ENCODE peak calls at places on chromosome 19, in eight cellular contexts. M, F, T, V, I, J, Q and O are unnamed samples. For H3K4me1, the result is how much of the 10 kb centered on the place peaks cover.

GRCh38 chr19:2246801-2247361 is 2.2 kb upstream of the AMH start:
- DNase-seq in T (no peak), J (no peak), F (peak), Q (peak), M (peak), I (peak), V (no peak), O (no peak)

GRCh38 chr19:42092350-42092749 is 16.4 kb downstream of the ZNF574 start:
- DNase-seq in M (peak), Q (no peak), I (no peak), T (no peak), J (peak), F (no peak), V (no peak), O (no peak)

GRCh38 chr19:45391346-45391745 is 13.5 kb downstream of the PPP1R13L start:
- DNase-seq in M (peak), F (no peak), V (no peak), I (no peak), T (no peak), J (no peak), Q (no peak), O (no peak)

GRCh38 chr19:13053238-13053637 is 49.4 kb downstream of the LYL1 start:
- DNase-seq in J (no peak), F (no peak), I (no peak), Q (peak), M (no peak), V (no peak), T (no peak), O (no peak)

GRCh38 chr19:56594783-56595547 is at the start of gene ZNF71:
- DNase-seq in F (peak), M (peak), V (peak), J (peak), Q (peak), I (peak), T (peak), O (peak)

GRCh38 chr19:48639483-48640375 is 2.5 kb upstream of the DBP start:
- DNase-seq in J (peak), V (no peak), F (no peak), T (no peak), Q (no peak), I (no peak), M (no peak), O (no peak)

GRCh38 chr19:9306443-9306842 is 3.2 kb downstream of the ZNF699 start:
- DNase-seq in J (no peak), F (no peak), M (no peak), V (no peak), I (no peak), T (no peak), Q (peak), O (no peak)

GRCh38 chr19:38049105-38049649 is 142.2 kb downstream of the SIPA1L3 start:
- DNase-seq in I (no peak), V (no peak), Q (no peak), J (no peak), M (no peak), F (no peak), T (no peak), O (no peak)

GRCh38 chr19:55390461-55390880 is 4.7 kb downstream of the RPL28 start:
- DNase-seq in I (no peak), T (no peak), V (no peak), Q (no peak), J (no peak), F (no peak), M (no peak), O (no peak)

GRCh38 chr19:56637976-56638555 is 4.9 kb upstream of the SMIM17 start:
- DNase-seq in I (peak), V (no peak), J (peak), T (peak), F (no peak), M (no peak), Q (peak), O (peak)

GRCh38 chr19:5113101-5113557 is 144.2 kb downstream of the KDM4B start:
- DNase-seq in I (no peak), T (no peak), V (no peak), M (no peak), F (no peak), J (no peak), Q (peak), O (no peak)

GRCh38 chr19:47723573-47723923 is 10.3 kb downstream of the EHD2 start:
- DNase-seq in Q (peak), F (peak), J (peak), T (peak), V (peak), I (peak), M (no peak), O (peak)

GRCh38 chr19:19817357-19817756 is 4.2 kb downstream of the ZNF506 start:
- DNase-seq in T (no peak), F (no peak), Q (no peak), V (no peak), J (no peak), I (no peak), M (no peak), O (no peak)

GRCh38 chr19:38878575-38879399 is 712 bp upstream of the RINL start:
- DNase-seq in F (peak), Q (no peak), V (no peak), M (peak), I (no peak), T (no peak), J (no peak), O (no peak)

GRCh38 chr19:11194657-11195056 is 2.7 kb downstream of the KANK2 start:
- DNase-seq in V (peak), I (no peak), Q (no peak), F (no peak), T (peak), M (no peak), J (no peak), O (no peak)

GRCh38 chr19:11196406-11197287 is 698 bp downstream of the KANK2 start:
- DNase-seq in V (peak), Q (peak), F (peak), J (peak), M (peak), T (peak), I (peak), O (no peak)

GRCh38 chr19:11195169-11195568 is 2.2 kb downstream of the KANK2 start:
- DNase-seq in F (peak), J (no peak), T (no peak), Q (no peak), V (peak), I (peak), M (no peak), O (no peak)

GRCh38 chr19:11194173-11194572 is 3.2 kb downstream of the KANK2 start:
- DNase-seq in J (no peak), M (no peak), I (no peak), T (no peak), Q (no peak), V (no peak), F (no peak), O (no peak)

DNA sequence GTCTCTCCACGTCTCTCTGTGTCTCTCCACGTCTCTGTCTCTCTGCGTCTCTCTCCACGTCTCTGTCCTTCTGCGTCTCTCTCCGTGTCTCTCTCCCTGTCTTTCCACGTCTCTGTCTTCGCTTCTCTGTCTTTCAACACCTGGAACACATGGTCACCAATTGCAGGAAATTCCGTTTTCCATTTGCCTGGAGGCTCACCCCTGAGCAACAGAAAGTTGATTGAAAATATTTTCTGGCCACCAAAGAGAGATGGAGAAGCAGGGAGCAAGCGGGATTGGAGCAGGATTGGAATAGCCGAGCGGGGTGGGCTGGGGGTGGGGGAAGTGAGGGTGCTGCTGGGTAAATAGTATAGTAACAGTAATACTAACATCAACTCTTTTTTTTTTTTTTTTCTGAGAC is 1.7 kb downstream of the KANK2 start:
- DNase-seq in F (no peak), T (no peak), J (no peak), V (no peak), M (no peak), I (no peak), Q (no peak), O (no peak)
- TF ChIP-seq CTCF in F (no peak), T (no peak), J (no peak), V (no peak), M (no peak), I (no peak), Q (no peak), O (no peak)

DNA sequence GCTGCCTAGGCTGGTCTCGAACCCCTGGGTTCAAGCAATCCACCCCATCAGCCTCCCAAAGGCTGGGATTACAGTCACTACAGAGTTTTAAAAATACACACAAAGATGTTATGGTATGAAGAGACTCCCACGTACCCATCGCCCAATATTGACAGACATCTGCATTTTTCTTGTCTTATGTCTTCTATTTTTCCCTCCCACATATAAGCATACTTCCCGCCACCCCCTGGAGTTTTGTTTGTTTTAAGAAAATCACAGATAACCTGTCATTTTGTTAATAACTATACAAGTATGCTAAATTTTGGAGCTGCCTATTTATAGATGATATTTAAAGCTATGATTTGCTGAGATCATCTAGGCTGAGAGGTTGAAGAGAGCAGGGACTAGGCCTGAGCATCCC is 6.2 kb upstream of the SMG9 start:
- DNase-seq in F (no peak), Q (peak), J (no peak), M (no peak), T (no peak), I (no peak), V (no peak), O (no peak)
- H3K4me1 ChIP-seq in F (under half), Q (under half), J (under half), M (half or more), T (under half), I (under half), V (under half), O (under half)

GRCh38 chr19:18562086-18562485 is 4.4 kb downstream of the KXD1 start:
- DNase-seq in Q (peak), M (no peak), I (peak), J (no peak), V (no peak), T (no peak), F (peak), O (no peak)
- H3K27ac ChIP-seq in Q (peak), M (no peak), I (peak), J (peak), V (no peak), T (no peak), F (peak), O (no peak)

DNA sequence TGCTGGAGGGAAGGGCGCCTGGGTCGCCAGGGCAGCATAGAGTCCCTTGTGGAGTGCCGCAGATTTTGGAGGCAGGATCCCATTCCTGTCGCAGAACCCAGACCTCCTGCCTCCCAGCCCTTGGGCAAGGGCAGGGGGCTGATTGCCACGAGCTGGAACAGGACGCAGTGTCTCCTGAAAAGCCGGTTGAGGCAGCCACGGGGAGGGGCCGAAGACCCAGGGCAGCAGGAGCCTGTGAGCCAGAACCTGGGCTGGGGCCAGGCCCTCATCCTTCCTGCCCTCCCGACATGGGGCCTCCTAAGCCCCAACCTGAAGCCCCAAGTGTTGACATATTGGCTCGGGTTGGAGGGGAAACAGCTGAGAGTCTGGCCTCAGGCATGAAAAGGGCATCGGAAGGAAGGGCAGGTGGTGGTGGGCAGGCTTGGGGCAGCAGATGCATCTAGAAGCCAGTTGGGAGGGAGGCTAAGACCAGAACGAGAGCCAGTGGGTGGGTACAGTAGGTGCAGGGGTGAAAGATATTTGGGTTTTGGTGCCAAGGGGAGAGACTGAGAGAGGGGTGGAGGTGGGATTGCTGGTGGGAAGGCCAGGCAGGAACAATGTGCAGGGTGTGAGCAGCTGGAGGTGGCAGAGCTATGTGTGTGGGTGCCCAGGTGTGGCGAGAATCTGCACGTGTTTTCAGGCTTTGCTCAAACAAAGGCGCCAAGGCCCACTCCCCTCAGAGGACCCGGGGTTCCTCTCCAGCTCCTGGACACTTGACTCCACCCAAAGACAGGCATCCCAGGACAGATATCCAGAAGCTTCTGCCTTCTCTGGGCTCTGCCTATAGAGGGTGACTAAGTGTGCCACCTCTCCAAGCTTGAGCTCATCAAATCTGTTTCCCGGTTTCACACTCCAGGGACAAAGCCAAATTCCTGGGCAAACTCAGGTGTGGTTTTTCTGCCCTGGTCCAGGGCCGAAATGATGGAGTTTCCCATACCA is 1.4 kb upstream of the SBSN start:
- DNase-seq in T (no peak), F (no peak), V (no peak), M (no peak), J (no peak), I (no peak), Q (no peak), O (no peak)
- TF ChIP-seq CTCF in T (no peak), F (no peak), V (no peak), M (no peak), J (no peak), I (no peak), Q (no peak), O (no peak)

DNA sequence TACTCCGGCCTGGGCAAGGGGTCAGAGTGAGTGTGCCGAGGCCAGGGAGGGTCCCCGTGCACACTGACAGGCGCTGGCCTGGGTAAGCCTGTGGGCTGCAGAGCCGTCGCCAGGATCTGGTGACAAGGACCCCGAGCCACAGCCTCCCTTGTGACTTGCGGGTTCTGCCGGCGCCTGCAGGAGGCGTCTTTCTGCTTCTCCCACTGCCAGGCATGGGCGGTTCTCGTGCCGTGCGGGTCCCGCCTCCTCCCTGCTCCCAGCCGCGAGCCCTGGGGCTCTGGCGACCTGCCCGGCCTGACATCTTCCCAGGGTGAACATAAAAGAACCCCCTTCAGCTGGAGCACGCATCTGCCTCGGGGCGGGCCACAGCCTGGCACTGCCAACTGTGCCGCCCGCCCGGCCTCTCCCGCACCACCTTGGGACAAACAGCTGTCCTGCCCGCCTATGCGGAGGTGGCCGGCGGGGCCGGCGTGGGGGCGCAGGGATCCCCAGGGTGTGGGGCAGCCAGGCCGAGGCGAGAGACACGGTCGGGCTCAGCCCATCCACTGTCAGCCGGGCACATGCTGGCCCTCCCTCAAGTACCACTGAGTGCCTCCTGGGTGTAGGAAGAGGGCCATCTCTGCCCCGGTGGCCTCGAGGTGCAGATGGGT is 1.5 kb upstream of the HCN2 start:
- DNase-seq in I (peak), M (peak), Q (peak), J (no peak), F (no peak), T (peak), V (peak), O (peak)
- H3K4me1 ChIP-seq in I (under half), M (under half), Q (under half), J (under half), F (under half), T (under half), V (under half), O (under half)